ENCODE peak calls at places on chromosomes 7 and 10, in seven cellular contexts. One of them, this sample, is unnamed.

GRCh38 chr7:94975316-94975715 is 67.9 kb downstream of the PPP1R9A start:
- DNase-seq in stomach: no peak
- DNase-seq in suprapubic skin: no peak
- DNase-seq in HCT116: no peak
- DNase-seq in Panc1: no peak
- DNase-seq in transverse colon: no peak
- DNase-seq in H1: no peak
- DNase-seq in this sample: no peak

GRCh38 chr10:45000138-45000763 is 472 bp upstream of the ZNF22 start:
- DNase-seq in Panc1: no peak
- DNase-seq in HCT116: no peak
- DNase-seq in transverse colon: peak; percentile 52
- DNase-seq in H1: no peak
- DNase-seq in stomach: no peak
- DNase-seq in suprapubic skin: peak; percentile 94
- DNase-seq in this sample: peak; percentile 96

GRCh38 chr7:158533386-158534133 is 54.1 kb downstream of the PTPRN2 start:
- DNase-seq in stomach: no peak
- DNase-seq in H1: no peak
- DNase-seq in Panc1: no peak
- DNase-seq in suprapubic skin: no peak
- DNase-seq in HCT116: no peak
- DNase-seq in transverse colon: no peak
- DNase-seq in this sample: no peak

GRCh38 chr10:77710759-77711682 is 73.4 kb upstream of the KCNMA1 start:
- DNase-seq in Panc1: peak; percentile 36
- DNase-seq in transverse colon: peak; percentile 77
- DNase-seq in suprapubic skin: peak; percentile 70
- DNase-seq in stomach: peak; percentile 83
- DNase-seq in H1: peak; percentile 62
- DNase-seq in HCT116: peak; percentile 6
- DNase-seq in this sample: no peak

GRCh38 chr10:43386549-43386948 is 15.1 kb downstream of the FXYD4 start:
- DNase-seq in transverse colon: no peak
- DNase-seq in stomach: no peak
- DNase-seq in H1: no peak
- DNase-seq in Panc1: no peak
- DNase-seq in suprapubic skin: no peak
- DNase-seq in HCT116: no peak
- DNase-seq in this sample: no peak

GRCh38 chr7:67788689-67789088 is 792.1 kb downstream of the TYW1 start:
- DNase-seq in suprapubic skin: no peak
- DNase-seq in transverse colon: no peak
- DNase-seq in H1: peak; percentile 5
- DNase-seq in stomach: no peak
- DNase-seq in Panc1: no peak
- DNase-seq in HCT116: no peak
- DNase-seq in this sample: no peak

GRCh38 chr10:76282122-76283030 is 851.0 kb downstream of the LRMDA start:
- DNase-seq in Panc1: no peak
- DNase-seq in suprapubic skin: no peak
- DNase-seq in H1: no peak
- DNase-seq in stomach: peak; percentile 29
- DNase-seq in transverse colon: no peak
- DNase-seq in HCT116: no peak
- DNase-seq in this sample: no peak

GRCh38 chr7:22251906-22252495 is 105.0 kb downstream of the RAPGEF5 start:
- DNase-seq in suprapubic skin: no peak
- DNase-seq in transverse colon: no peak
- DNase-seq in Panc1: no peak
- DNase-seq in HCT116: no peak
- DNase-seq in H1: no peak
- DNase-seq in stomach: no peak
- DNase-seq in this sample: no peak

GRCh38 chr10:119981826-119982225 is 89.3 kb downstream of the SEC23IP start:
- DNase-seq in Panc1: no peak
- DNase-seq in suprapubic skin: no peak
- DNase-seq in stomach: no peak
- DNase-seq in transverse colon: no peak
- DNase-seq in H1: no peak
- DNase-seq in HCT116: no peak
- DNase-seq in this sample: no peak

GRCh38 chr10:43322321-43322720 is 49.1 kb upstream of the FXYD4 start:
- DNase-seq in stomach: peak; percentile 43
- DNase-seq in H1: no peak
- DNase-seq in suprapubic skin: no peak
- DNase-seq in Panc1: no peak
- DNase-seq in transverse colon: peak; percentile 69
- DNase-seq in HCT116: no peak
- DNase-seq in this sample: no peak

DNA sequence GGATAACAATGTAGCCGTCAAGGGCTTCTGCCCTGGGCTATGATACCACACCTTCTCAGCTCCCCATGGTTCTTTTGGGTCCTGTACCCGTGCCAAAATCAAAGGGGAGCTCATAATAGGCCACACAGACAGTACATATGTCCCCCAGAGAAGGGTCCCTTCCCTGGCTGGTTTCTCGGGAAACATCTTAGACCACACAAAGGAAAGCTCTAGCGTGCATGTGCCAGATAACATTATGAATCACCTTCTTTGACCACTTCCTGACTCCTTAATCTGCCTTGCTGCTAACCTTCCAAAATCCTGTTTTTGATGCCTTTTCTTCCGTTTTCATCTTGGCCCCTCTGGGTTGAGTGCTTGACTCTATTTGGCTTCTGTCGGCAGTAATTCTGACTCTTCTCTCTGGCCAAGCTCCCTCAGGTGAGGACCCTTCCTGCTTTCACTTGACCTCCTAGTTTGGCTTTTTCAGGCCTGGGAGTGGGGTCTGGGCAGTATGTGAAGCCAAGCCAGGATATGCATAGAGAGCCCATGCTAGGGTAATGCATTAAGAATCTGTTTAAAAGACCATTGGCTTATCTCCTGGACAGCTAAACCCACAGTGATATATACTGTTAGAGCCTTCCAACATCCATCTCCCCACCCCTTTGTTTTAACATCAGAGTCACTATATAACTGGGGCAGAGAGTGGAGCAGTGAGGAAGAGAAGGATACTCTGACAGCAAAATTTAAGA is 84.8 kb downstream of the ANLN start:
- DNase-seq in stomach: no peak
- DNase-seq in HCT116: no peak
- DNase-seq in H1: no peak
- DNase-seq in suprapubic skin: no peak
- DNase-seq in transverse colon: no peak
- DNase-seq in Panc1: no peak
- DNase-seq in this sample: no peak
- TF ChIP-seq POLR2AphosphoS5 in stomach: no peak
- TF ChIP-seq POLR2AphosphoS5 in HCT116: no peak
- TF ChIP-seq POLR2AphosphoS5 in H1: no peak
- TF ChIP-seq POLR2AphosphoS5 in suprapubic skin: no peak
- TF ChIP-seq POLR2AphosphoS5 in transverse colon: no peak
- TF ChIP-seq POLR2AphosphoS5 in Panc1: no peak
- TF ChIP-seq POLR2AphosphoS5 in this sample: no peak

GRCh38 chr7:90225601-90226000 is 14.1 kb downstream of the STEAP2 start:
- DNase-seq in H1: no peak
- DNase-seq in Panc1: no peak
- DNase-seq in stomach: no peak
- DNase-seq in transverse colon: no peak
- DNase-seq in HCT116: no peak
- DNase-seq in suprapubic skin: no peak
- DNase-seq in this sample: no peak
- H3K27ac ChIP-seq in H1: no peak overlapping the region
- H3K27ac ChIP-seq in Panc1: no peak overlapping the region
- H3K27ac ChIP-seq in stomach: no peak overlapping the region
- H3K27ac ChIP-seq in transverse colon: no peak overlapping the region
- H3K27ac ChIP-seq in HCT116: no peak overlapping the region
- H3K27ac ChIP-seq in suprapubic skin: no peak overlapping the region
- H3K27ac ChIP-seq in this sample: no peak overlapping the region

DNA sequence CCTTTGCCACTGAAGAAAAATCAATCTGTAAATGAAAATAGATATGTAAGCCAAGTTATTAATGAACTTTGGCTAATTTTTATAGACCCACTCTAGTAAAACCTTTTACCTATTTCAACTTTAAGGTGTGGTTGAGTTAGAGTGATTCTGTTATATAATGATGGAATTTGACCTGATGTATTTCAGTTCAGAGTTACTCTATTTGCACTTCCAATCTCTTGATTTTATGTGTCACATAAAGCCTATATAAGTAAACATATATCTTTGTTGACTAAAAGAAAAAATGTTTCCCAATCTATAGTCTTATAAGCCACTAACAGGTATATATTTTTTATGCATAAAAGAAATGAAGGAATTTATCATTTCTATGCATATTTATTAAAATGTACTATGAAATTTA is 19.1 kb upstream of the TMEM229A start:
- DNase-seq in H1: no peak
- DNase-seq in suprapubic skin: no peak
- DNase-seq in HCT116: no peak
- DNase-seq in Panc1: no peak
- DNase-seq in stomach: no peak
- DNase-seq in transverse colon: no peak
- DNase-seq in this sample: no peak
- TF ChIP-seq POLR2AphosphoS5 in H1: no peak
- TF ChIP-seq POLR2AphosphoS5 in suprapubic skin: no peak
- TF ChIP-seq POLR2AphosphoS5 in HCT116: no peak
- TF ChIP-seq POLR2AphosphoS5 in Panc1: no peak
- TF ChIP-seq POLR2AphosphoS5 in stomach: no peak
- TF ChIP-seq POLR2AphosphoS5 in transverse colon: no peak
- TF ChIP-seq POLR2AphosphoS5 in this sample: no peak

DNA sequence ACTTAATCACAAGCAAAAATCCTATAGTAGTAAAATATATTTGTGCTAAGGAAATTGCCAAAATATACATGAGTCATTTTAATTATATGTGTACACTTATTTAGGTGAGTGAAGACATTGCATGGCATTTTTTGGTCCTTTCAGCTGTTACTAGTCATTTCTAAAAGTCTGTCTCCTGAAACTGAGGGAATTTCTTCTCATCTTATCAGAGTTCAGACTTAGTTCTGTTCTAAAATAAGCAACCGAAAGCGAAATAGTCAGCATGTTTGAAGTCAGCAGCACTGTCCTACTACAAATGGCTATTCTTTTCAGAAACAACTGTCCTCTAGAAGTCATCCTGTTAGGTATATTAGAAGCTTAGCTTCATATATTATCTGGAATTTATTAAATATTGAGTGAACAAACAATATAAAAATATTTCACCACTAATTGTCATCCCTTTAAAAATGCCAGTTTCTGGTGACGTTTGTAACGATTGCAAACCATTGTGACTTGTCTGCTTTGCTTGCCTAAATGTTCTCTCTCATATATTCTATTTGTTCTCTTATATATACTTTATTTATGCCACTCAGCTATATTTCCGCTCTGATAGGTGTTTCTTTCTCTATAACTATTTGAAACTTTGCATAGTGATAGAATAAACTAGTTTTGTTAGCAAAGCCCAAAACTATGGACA is 227.4 kb upstream of the KAT6B start:
- DNase-seq in H1: no peak
- DNase-seq in stomach: no peak
- DNase-seq in Panc1: no peak
- DNase-seq in HCT116: no peak
- DNase-seq in transverse colon: no peak
- DNase-seq in suprapubic skin: no peak
- DNase-seq in this sample: no peak
- H3K27ac ChIP-seq in H1: no peak overlapping the region
- H3K27ac ChIP-seq in stomach: peak overlapping the region; percentile 14
- H3K27ac ChIP-seq in Panc1: no peak overlapping the region
- H3K27ac ChIP-seq in HCT116: no peak overlapping the region
- H3K27ac ChIP-seq in transverse colon: no peak overlapping the region
- H3K27ac ChIP-seq in suprapubic skin: no peak overlapping the region
- H3K27ac ChIP-seq in this sample: peak overlapping the region; percentile 48